ENCODE peak calls at places on chromosomes 4 and X, in seven cellular contexts. K is left lung; C is CD4-positive, alpha-beta memory T cell; H is hepatocyte; V is mesendoderm; X is tibial artery; A is naive thymus-derived CD4-positive, alpha-beta T cell. U is an unnamed sample. For H3K4me1, the result is how much of the 10 kb centered on the place peaks cover.

GRCh38 chr4:40280586-40280985 is 54.5 kb upstream of the CHRNA9 start:
- DNase-seq in K (no peak), C (no peak), H (no peak), V (no peak), X (no peak), A (no peak), U (no peak)

GRCh38 chrX:74980802-74981201 is 55.5 kb upstream of the NEXMIF start:
- DNase-seq in K (no peak), C (no peak), H (no peak), V (no peak), X (no peak), A (no peak), U (no peak)

GRCh38 chr4:148238797-148239196 is 203.4 kb downstream of the NR3C2 start:
- DNase-seq in K (no peak), C (no peak), H (no peak), V (no peak), X (no peak), A (no peak), U (no peak)

GRCh38 chr4:161247831-161248230 is 916.0 kb downstream of the FSTL5 start:
- DNase-seq in K (no peak), C (no peak), H (no peak), V (no peak), X (no peak), A (no peak), U (no peak)

GRCh38 chr4:107115185-107115847 is 79.2 kb upstream of the DKK2 start:
- DNase-seq in K (no peak), C (no peak), H (no peak), V (peak), X (no peak), A (no peak), U (no peak)

GRCh38 chr4:147846318-147847135 is 114.6 kb downstream of the ARHGAP10 start:
- DNase-seq in K (no peak), C (peak), H (no peak), V (no peak), X (no peak), A (no peak), U (no peak)

GRCh38 chrX:152850465-152850864 is 19.6 kb downstream of the NSDHL start:
- DNase-seq in K (no peak), C (no peak), H (no peak), V (no peak), X (no peak), A (no peak), U (no peak)

GRCh38 chr4:25402521-25402920 is 25.5 kb downstream of the ANAPC4 start:
- DNase-seq in K (no peak), C (no peak), H (no peak), V (no peak), X (no peak), A (no peak), U (no peak)

GRCh38 chr4:81550005-81550896 is 78.5 kb upstream of the RASGEF1B start:
- DNase-seq in K (no peak), C (no peak), H (no peak), V (no peak), X (no peak), A (no peak), U (no peak)

GRCh38 chrX:134821370-134821769 is 163.1 kb upstream of the PLAC1 start:
- DNase-seq in K (no peak), C (no peak), H (no peak), V (peak), X (peak), A (no peak), U (no peak)

GRCh38 chr4:178632415-178632814 is 1190.2 kb upstream of the AGA start:
- DNase-seq in K (no peak), C (no peak), H (no peak), V (peak), X (no peak), A (no peak), U (no peak)

GRCh38 chr4:129342820-129343219 is 246.9 kb downstream of the C4orf33 start:
- DNase-seq in K (no peak), C (no peak), H (peak), V (no peak), X (no peak), A (no peak), U (no peak)

GRCh38 chrX:85026170-85026569 is 22.5 kb downstream of the APOOL start:
- DNase-seq in K (no peak), C (no peak), H (no peak), V (no peak), X (no peak), A (no peak), U (no peak)

GRCh38 chrX:42746606-42747005 is 31.4 kb downstream of the PPP1R2C start:
- DNase-seq in K (no peak), C (no peak), H (peak), V (no peak), X (no peak), A (no peak), U (no peak)

GRCh38 chrX:19017271-19017670 is 33.4 kb upstream of the PHKA2 start:
- DNase-seq in K (no peak), C (no peak), H (peak), V (peak), X (no peak), A (no peak), U (no peak)

GRCh38 chr4:89294583-89295244 is 12.9 kb downstream of the GPRIN3 start:
- DNase-seq in K (no peak), C (peak), H (no peak), V (no peak), X (no peak), A (peak), U (no peak)

GRCh38 chr4:160546201-160546600 is 1443.3 kb downstream of the RAPGEF2 start:
- DNase-seq in K (no peak), C (no peak), H (no peak), V (peak), X (no peak), A (no peak), U (no peak)

GRCh38 chr4:40848251-40848650 is 98.5 kb downstream of the NSUN7 start:
- DNase-seq in K (no peak), C (no peak), H (no peak), V (peak), X (no peak), A (no peak), U (no peak)

GRCh38 chrX:1520350-1520749 is 16.6 kb downstream of the P2RY8 start:
- DNase-seq in K (no peak), C (no peak), H (no peak), V (no peak), X (no peak), A (no peak), U (no peak)

GRCh38 chr4:74623041-74623440 is 171.3 kb downstream of the BTC start:
- DNase-seq in K (no peak), C (no peak), H (peak), V (peak), X (no peak), A (peak), U (no peak)

GRCh38 chr4:14294611-14295010 is 667.1 kb upstream of the BOD1L1 start:
- DNase-seq in K (no peak), C (no peak), H (no peak), V (no peak), X (no peak), A (no peak), U (no peak)

GRCh38 chr4:68407868-68408190 is 39.4 kb upstream of the TMPRSS11E start:
- DNase-seq in K (no peak), C (no peak), H (no peak), V (peak), X (no peak), A (no peak), U (no peak)

GRCh38 chrX:45083314-45083713 is 117.4 kb downstream of the DIPK2B start:
- DNase-seq in K (no peak), C (no peak), H (no peak), V (no peak), X (no peak), A (no peak), U (no peak)

GRCh38 chr4:104447346-104447745 is 47.3 kb downstream of the CXXC4 start:
- DNase-seq in K (no peak), C (no peak), H (no peak), V (no peak), X (no peak), A (no peak), U (no peak)

GRCh38 chr4:679571-680083 is 5.3 kb downstream of the MYL5 start:
- DNase-seq in K (no peak), C (no peak), H (no peak), V (no peak), X (no peak), A (no peak), U (no peak)

GRCh38 chr4:140611854-140612253 is 43.1 kb upstream of the UCP1 start:
- DNase-seq in K (no peak), C (no peak), H (peak), V (no peak), X (no peak), A (no peak), U (no peak)

GRCh38 chr4:173257732-173258717 is 76.1 kb downstream of the HMGB2 start:
- DNase-seq in K (peak), C (peak), H (peak), V (peak), X (peak), A (peak), U (no peak)

GRCh38 chrX:139204903-139205667 is 325.5 kb upstream of the F9 start:
- DNase-seq in K (no peak), C (no peak), H (peak), V (peak), X (peak), A (no peak), U (no peak)

GRCh38 chr4:53908661-53909078 is 155.7 kb downstream of the CHIC2 start:
- DNase-seq in K (no peak), C (peak), H (peak), V (peak), X (peak), A (no peak), U (no peak)

GRCh38 chrX:40074080-40074958 is 23.4 kb downstream of the BCOR start:
- DNase-seq in K (no peak), C (no peak), H (no peak), V (no peak), X (no peak), A (no peak), U (no peak)

GRCh38 chr4:121819216-121819980 is 4.3 kb downstream of the CCNA2 start:
- DNase-seq in K (no peak), C (no peak), H (no peak), V (no peak), X (no peak), A (no peak), U (no peak)

GRCh38 chrX:96372313-96373046 is 312.2 kb upstream of the DIAPH2 start:
- DNase-seq in K (no peak), C (no peak), H (peak), V (peak), X (no peak), A (no peak), U (no peak)

GRCh38 chr4:2073808-2074481 is 14.8 kb downstream of the NAT8L start:
- DNase-seq in K (peak), C (no peak), H (no peak), V (no peak), X (no peak), A (no peak), U (no peak)

GRCh38 chr4:151198748-151199147 is 78.2 kb upstream of the PRSS48 start:
- DNase-seq in K (no peak), C (no peak), H (no peak), V (no peak), X (no peak), A (no peak), U (no peak)

GRCh38 chr4:8038083-8038482 is 98.4 kb upstream of the AFAP1 start:
- DNase-seq in K (no peak), C (no peak), H (no peak), V (no peak), X (no peak), A (no peak), U (no peak)

GRCh38 chr4:8039290-8039689 is 99.6 kb upstream of the AFAP1 start:
- DNase-seq in K (no peak), C (no peak), H (no peak), V (peak), X (no peak), A (no peak), U (no peak)

GRCh38 chr4:8038702-8039251 is 99.1 kb upstream of the AFAP1 start:
- DNase-seq in K (no peak), C (no peak), H (no peak), V (no peak), X (no peak), A (no peak), U (no peak)

GRCh38 chr4:8035371-8035780 is 95.7 kb upstream of the AFAP1 start:
- DNase-seq in K (no peak), C (no peak), H (no peak), V (no peak), X (no peak), A (no peak), U (no peak)

GRCh38 chr4:8037150-8037769 is 97.6 kb upstream of the AFAP1 start:
- DNase-seq in K (no peak), C (no peak), H (no peak), V (no peak), X (no peak), A (no peak), U (no peak)
- H3K4me1 ChIP-seq in K (under half), C (under half), H (under half), V (under half), X (under half), A (under half), U (under half)

DNA sequence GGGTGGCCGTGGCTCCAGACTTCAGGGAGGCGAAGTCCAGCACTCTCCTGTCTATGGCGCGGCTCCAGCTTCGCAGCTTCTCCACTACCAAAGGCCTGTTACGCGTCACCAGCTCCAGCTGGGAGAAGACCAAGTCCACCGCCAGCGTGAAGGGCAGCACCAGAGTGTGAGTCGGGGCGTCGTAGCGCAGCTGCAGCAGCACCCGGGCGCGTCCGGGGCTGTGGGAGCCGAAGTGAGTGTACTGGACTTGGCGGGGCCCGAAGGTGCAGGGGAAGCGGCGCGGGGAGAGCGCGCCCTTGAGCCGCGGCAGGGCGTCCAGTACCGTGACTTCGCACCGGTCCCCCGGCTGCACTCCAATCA is 435 bp downstream of the FREM3 start:
- DNase-seq in K (no peak), C (no peak), H (peak), V (peak), X (no peak), A (no peak), U (no peak)
- H3K4me3 ChIP-seq in K (peak), C (peak), H (peak), V (no peak), X (peak), A (no peak), U (peak)

DNA sequence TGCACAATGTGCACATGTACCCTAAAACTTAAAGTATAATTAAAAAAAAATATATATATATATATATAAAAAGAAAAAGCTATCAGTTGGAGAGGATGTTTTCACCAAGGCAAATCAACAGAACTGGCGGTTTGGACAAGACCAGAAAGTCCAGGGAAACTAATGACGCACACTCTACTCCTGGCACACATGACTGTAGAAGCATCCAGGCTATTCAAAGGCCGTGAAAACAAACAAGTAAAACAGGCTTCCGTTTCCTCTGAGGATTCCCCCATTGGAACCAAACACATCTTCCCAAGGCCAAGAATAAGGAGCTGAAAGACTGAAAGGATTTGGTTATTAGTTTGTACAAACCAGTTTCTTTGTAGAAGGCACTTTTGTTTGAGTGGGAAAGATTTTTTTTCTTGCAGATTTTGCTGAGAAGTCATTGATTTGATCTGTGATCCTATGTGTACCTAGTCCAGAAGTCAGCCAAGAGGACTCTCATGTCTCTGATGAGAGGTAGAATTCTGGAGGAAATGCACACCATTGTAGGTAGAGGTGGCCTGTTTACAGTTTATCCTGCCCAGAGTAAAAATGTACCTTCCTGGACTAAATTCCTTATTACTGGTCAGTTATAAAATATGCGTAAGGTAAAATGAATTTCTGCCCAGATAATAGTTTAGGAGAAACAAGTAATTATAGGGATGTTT is 66.4 kb downstream of the DMP1 start:
- DNase-seq in K (no peak), C (no peak), H (no peak), V (no peak), X (peak), A (no peak), U (no peak)
- H3K27ac ChIP-seq in K (no peak), C (no peak), H (no peak), V (no peak), X (no peak), A (no peak), U (no peak)

DNA sequence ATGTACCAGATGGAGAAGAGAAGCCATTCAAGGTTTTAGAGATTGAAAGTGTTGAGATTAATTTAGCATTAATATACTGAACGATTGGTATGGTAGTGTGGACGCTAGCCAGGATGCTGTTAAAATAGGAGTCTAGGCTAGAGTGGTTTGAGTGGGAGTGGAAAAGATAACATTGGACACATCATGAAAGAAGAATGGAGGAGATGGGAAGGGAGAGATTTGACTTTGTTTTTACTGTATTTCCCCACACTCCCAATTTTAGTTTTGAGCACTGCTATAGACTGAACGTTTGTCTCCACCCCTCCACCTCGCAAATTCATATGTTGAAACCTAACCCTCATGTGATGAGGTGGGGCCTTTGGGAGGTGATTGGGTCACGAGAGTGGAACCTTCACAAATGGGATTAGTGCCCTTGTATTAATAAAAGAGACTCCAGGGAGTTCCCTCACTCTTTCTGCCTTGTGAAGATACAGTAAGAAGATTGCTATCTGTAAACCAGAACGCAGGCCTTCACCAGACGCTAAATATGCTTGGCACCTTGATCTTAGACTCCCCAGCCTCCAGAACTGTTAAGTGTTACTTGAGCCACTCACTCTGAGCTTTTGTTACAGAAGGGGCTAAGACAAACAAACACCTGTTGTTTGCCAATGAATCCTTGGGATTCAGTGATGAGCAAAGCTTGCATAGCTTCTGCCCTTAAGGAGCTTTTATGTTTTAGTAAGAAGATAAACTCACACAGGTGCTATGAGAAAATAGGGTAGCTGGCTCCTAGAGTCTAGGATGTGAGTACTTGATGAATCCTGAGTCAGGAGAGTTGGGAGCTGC is 25.8 kb downstream of the USP9X start:
- DNase-seq in K (no peak), C (no peak), H (no peak), V (peak), X (no peak), A (no peak), U (no peak)
- H3K4me1 ChIP-seq in K (half or more), C (half or more), H (under half), V (under half), X (half or more), A (under half), U (under half)

GRCh38 chr4:75715105-75715799 is 9.1 kb upstream of the USO1 start:
- DNase-seq in K (no peak), C (no peak), H (no peak), V (peak), X (no peak), A (no peak), U (no peak)
- H3K4me3 ChIP-seq in K (no peak), C (no peak), H (no peak), V (no peak), X (no peak), A (no peak), U (no peak)

U was measured in effector memory CD4-positive, alpha-beta T cell.